ENCODE peak calls at places on chromosomes 12 and 14, in four cellular contexts. J is fibroblast of mammary gland, F is coronary artery, G is bronchial epithelial cell. X is an unnamed sample.

GRCh38 chr12:49901026-49901425 is 2.7 kb downstream of the FAIM2 start:
- DNase-seq in J (no peak), F (no peak), G (no peak), X (no peak)

GRCh38 chr14:92282669-92283068 is 40.3 kb upstream of the SLC24A4 start:
- DNase-seq in G (no peak), F (no peak), J (no peak), X (no peak)

GRCh38 chr12:92624236-92624635 is 78.6 kb upstream of the PLEKHG7 start:
- DNase-seq in J (peak; percentile 70), F (no peak), G (peak; percentile 88), X (no peak)

GRCh38 chr12:10454531-10454930 is 1.4 kb upstream of the KLRC1 start:
- DNase-seq in G (peak; percentile 53), J (peak; percentile 12), F (no peak), X (no peak)

GRCh38 chr14:100537701-100538565 is 49.3 kb downstream of the BEGAIN start:
- DNase-seq in J (no peak), G (no peak), F (peak; percentile 65), X (no peak)

GRCh38 chr12:16530268-16530865 is 75.6 kb downstream of the LMO3 start:
- DNase-seq in J (no peak), F (no peak), G (no peak), X (no peak)

GRCh38 chr14:30291216-30291615 is 267.7 kb upstream of the G2E3 start:
- DNase-seq in G (peak; percentile 86), J (peak; percentile 86), F (no peak), X (no peak)

GRCh38 chr14:61489932-61490331 is 168.6 kb downstream of the PRKCH start:
- DNase-seq in J (no peak), F (no peak), G (no peak), X (no peak)

GRCh38 chr12:129693731-129694130 is 210.1 kb downstream of the TMEM132D start:
- DNase-seq in J (no peak), G (no peak), F (no peak), X (no peak)

GRCh38 chr14:34707722-34708121 is 6.7 kb downstream of the CFL2 start:
- DNase-seq in J (no peak), G (no peak), F (no peak), X (no peak)

GRCh38 chr14:104598461-104599273 is 5.9 kb downstream of the TMEM179 start:
- DNase-seq in G (no peak), J (no peak), F (no peak), X (no peak)

GRCh38 chr12:7645395-7646177 is 20.1 kb downstream of the APOBEC1 start:
- DNase-seq in J (peak; percentile 54), G (peak; percentile 25), F (no peak), X (no peak)

GRCh38 chr14:98138666-98139065 is 1133.3 kb downstream of the BCL11B start:
- DNase-seq in F (no peak), G (peak; percentile 47), J (peak; percentile 3), X (no peak)

GRCh38 chr12:89864419-89864818 is 155.8 kb upstream of the ATP2B1 start:
- DNase-seq in F (no peak), G (peak; percentile 29), J (no peak), X (no peak)

GRCh38 chr12:56683-57346 is 9.8 kb upstream of the IQSEC3 start:
- DNase-seq in F (no peak), J (no peak), G (no peak), X (no peak)

GRCh38 chr12:85441740-85442139 is 161.7 kb downstream of the ALX1 start:
- DNase-seq in G (peak; percentile 9), J (peak; percentile 9), F (no peak), X (no peak)

GRCh38 chr12:5963515-5963914 is 18.5 kb upstream of the ANO2 start:
- DNase-seq in F (no peak), G (no peak), J (no peak), X (no peak)

GRCh38 chr14:34436118-34436905 is 25.7 kb downstream of the SPTSSA start:
- DNase-seq in G (peak; percentile 29), F (no peak), J (peak; percentile 83), X (no peak)

GRCh38 chr12:2557589-2557988 is 237.2 kb upstream of the FKBP4 start:
- DNase-seq in F (no peak), J (no peak), G (no peak), X (no peak)

GRCh38 chr14:95774265-95775160 is 60.6 kb upstream of the TCL1A start:
- DNase-seq in F (no peak), G (peak; percentile 26), J (peak; percentile 58), X (peak; percentile 41)

GRCh38 chr12:113072136-113072535 is 15.6 kb downstream of the DTX1 start:
- DNase-seq in G (no peak), F (no peak), J (peak; percentile 32), X (no peak)

GRCh38 chr14:63276016-63276415 is 42.7 kb downstream of the GPHB5 start:
- DNase-seq in J (no peak), G (no peak), F (no peak), X (no peak)

GRCh38 chr14:95493503-95493902 is 22.9 kb downstream of the SYNE3 start:
- DNase-seq in F (no peak), G (no peak), J (no peak), X (no peak)

GRCh38 chr12:6452908-6453630 is 1.2 kb downstream of the TAPBPL start:
- DNase-seq in F (no peak), G (peak; percentile 27), J (no peak), X (no peak)

GRCh38 chr14:73746540-73747385 is 32.6 kb upstream of the PNMA1 start:
- DNase-seq in G (no peak), F (peak; percentile 73), J (no peak), X (no peak)
- TF ChIP-seq CTCF in G (peak; percentile 33), F (no peak), J (peak; percentile 31), X (no peak)

DNA sequence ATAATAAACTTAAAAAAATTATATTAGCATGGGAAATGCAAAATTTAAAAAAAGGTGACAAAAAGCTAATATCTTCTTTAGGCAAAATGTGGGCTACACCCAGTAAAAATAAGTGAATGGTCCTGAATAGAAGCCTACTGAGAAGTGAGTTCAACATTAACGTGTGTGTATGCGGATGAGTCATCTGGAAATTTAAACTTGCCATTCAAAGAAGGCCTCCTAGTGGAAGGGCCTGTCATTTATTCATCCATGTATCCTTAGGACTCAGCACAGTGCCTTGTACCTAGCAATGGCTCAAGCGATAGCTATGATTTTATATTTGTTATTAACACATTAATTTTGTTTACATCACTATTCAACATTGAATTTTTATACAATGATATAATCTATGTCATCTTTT is 226.2 kb downstream of the NUBPL start:
- DNase-seq in G (peak; percentile 66), J (peak; percentile 47), F (no peak), X (no peak)
- TF ChIP-seq CTCF in G (peak; percentile 29), J (peak; percentile 29), F (no peak), X (no peak)

DNA sequence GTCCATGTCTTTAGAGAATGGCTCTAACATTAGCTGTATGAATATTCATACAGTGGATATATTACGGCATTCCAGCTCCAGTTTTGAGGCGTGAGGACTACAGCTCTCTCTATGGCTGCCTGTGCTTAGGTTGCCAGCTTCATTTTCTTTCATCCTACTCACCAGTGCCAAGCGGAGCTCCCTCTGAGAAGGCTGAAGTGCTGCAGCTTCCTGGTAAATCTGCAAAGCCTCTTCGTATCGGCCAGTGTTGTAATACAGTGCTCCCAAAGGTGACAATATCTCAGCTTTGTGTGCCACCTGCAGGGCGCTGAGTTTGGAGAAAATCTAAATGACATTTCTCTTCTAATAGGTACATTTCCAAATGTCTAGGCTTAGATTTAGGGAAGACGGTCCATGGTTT is 19.8 kb upstream of the OVCH1 start:
- DNase-seq in J (no peak), G (no peak), F (no peak), X (no peak)
- TF ChIP-seq CTCF in J (no peak), G (no peak), F (no peak), X (no peak)

DNA sequence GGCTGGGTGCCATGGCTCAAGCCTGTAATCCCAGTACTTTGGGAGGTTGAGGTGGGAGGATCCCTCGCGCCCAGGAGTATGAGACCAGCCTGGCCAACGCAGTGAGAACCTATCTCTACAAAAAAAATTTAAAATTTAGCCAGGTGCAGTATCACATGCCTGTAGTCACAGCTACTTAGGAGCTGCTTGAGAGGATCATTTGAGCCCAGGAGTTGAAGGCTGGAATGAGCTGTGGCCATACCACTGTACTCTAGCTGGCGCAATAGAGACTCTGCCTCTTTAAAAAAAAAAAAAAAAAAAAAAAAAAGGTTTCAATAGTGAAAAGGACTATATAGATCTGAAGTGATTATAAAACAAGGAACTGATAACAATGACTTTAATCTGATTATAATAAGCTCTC is 13.5 kb downstream of the PSMA3 start:
- DNase-seq in J (no peak), G (no peak), F (no peak), X (no peak)
- TF ChIP-seq CTCF in J (no peak), G (no peak), F (no peak), X (no peak)

DNA sequence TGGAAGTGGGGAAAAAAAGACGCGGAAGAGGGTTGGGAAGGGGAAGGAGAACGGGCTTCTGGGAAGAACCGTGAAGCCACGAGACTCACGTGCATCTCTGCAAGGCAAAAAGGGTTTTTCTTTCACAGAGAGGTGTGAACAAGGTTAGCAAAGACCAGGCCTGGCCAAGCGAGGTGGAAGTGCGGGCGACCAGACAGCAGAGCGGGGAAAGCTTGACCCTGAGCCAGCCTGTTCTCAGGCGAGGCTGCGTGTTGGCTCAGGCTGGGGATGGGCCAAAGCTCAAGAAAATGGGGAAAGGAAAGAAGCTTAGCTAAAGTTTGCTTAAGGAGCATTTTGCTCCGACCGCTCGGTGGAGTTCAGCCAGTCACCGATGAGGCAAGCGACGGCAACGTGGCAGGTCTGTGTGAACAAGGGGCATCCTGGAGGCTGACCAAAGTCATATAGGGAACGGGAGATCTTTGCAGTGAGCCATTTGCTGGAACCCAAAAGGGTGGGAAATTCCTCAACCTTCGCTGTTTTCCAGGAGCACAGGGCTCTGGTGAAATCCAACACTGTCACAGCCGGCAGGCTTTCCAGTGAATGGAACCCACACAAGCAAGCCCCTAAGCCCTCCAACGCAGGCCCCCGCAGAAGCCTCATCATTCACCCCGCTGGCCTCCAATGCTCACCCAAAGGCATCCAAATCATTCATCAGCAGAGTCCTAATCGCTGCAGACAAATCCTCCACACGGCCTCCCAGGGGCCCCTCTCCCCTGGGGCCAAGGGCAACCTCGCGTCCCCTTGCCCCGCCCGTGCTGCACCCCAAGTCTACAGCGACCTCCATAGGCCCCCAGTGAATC is 793 bp downstream of the ZNF605 start:
- DNase-seq in J (peak; percentile 79), F (no peak), G (peak; percentile 57), X (no peak)
- TF ChIP-seq CTCF in J (no peak), F (no peak), G (no peak), X (no peak)

DNA sequence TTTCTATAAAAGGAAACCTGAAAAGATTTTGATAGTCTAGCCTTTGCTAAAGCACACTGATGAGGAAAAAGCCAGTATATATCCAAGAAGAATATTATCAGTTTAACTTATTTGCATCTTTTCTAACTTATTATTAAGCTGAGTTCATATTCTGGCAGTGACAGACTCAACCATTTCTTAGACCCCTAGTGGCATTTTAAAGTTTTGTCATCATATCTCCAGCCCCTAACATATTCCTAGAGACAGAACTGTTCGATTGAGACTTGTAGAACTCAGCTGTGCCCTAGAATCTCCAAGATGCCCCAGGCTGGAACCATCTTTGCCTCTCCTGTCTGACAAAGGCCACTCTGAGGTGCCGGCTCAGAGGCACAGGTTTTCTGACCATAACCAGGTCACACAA is 365.6 kb downstream of the NELL2 start:
- DNase-seq in J (no peak), G (no peak), F (no peak), X (no peak)
- TF ChIP-seq CTCF in J (no peak), G (no peak), F (no peak), X (no peak)

DNA sequence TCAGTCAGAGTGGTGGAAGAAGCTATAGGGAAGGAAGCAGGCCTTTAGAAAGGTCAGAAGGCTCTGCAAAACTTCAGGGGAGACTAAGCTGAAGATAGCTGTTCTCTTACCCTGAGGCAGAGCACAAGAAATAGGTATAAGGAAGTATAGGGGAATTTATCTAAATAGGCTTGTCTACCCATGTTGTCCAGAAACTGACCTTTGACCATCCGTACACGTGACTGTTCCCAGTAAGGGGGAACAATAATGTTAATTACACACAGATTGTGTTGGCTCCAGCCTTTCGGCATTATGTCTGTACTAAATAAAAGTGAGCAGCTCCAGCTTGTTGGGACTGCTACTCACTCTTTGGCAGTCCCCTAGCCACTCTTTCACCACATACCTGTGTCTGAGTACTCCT is 59.0 kb downstream of the SLCO1B1 start:
- DNase-seq in F (no peak), G (no peak), J (no peak), X (no peak)
- TF ChIP-seq CTCF in F (no peak), G (no peak), J (no peak), X (no peak)

X was measured in activated B cell treated with CpG ODN at 0.5 μM for 24 hours.